ENCODE peak calls at places on chromosomes 12 and 14, in eight cellular contexts. O is GM12878, Q is upper lobe of left lung, M is GM23338, T is HCT116, I is HepG2, W is Panc1, F is K562. G is an unnamed sample.

GRCh38 chr14:56119221-56119967 is 1.2 kb downstream of the PELI2 start:
- ATAC-seq in F (peak), Q (peak), O (peak), W (peak), M (peak), I (peak), T (no peak), G (peak)

GRCh38 chr14:50775357-50775756 is 55.6 kb downstream of the NIN start:
- ATAC-seq in O (no peak), Q (no peak), W (no peak), T (peak), I (no peak), F (no peak), M (no peak), G (no peak)

GRCh38 chr12:67807808-67808207 is 159.3 kb downstream of the DYRK2 start:
- ATAC-seq in T (no peak), M (no peak), W (no peak), O (no peak), Q (peak), F (no peak), I (no peak), G (peak)

GRCh38 chr12:19546027-19546426 is 106.7 kb downstream of the AEBP2 start:
- ATAC-seq in M (no peak), T (no peak), W (no peak), Q (peak), I (no peak), O (no peak), F (no peak), G (peak)

GRCh38 chr12:55930771-55931316 is at the start of gene DGKA:
- ATAC-seq in O (peak), M (peak), W (peak), F (peak), T (peak), I (peak), Q (peak), G (no peak)

GRCh38 chr12:71014180-71014785 is 93.7 kb upstream of the PTPRR start:
- ATAC-seq in Q (peak), W (no peak), I (peak), O (no peak), T (peak), M (peak), F (peak), G (no peak)

GRCh38 chr12:92297932-92298681 is 152.5 kb upstream of the BTG1 start:
- ATAC-seq in F (no peak), W (no peak), I (no peak), O (peak), M (no peak), T (no peak), Q (peak), G (peak)

GRCh38 chr12:3725267-3726115 is 27.4 kb downstream of the CRACR2A start:
- ATAC-seq in M (no peak), W (no peak), F (no peak), I (no peak), O (no peak), Q (peak), T (no peak), G (no peak)

GRCh38 chr12:3668479-3669165 is 84.3 kb downstream of the CRACR2A start:
- ATAC-seq in F (no peak), M (no peak), Q (no peak), W (no peak), T (no peak), O (no peak), I (no peak), G (no peak)

GRCh38 chr14:76576047-76576741 is 185.1 kb upstream of the VASH1 start:
- ATAC-seq in I (no peak), W (no peak), Q (no peak), F (no peak), M (no peak), T (no peak), O (no peak), G (no peak)

GRCh38 chr14:59463773-59464650 is 1.2 kb downstream of the GPR135 start:
- ATAC-seq in O (peak), Q (peak), M (peak), I (peak), T (no peak), W (no peak), F (no peak), G (no peak)

GRCh38 chr14:102758087-102758486 is 19.2 kb upstream of the TRAF3 start:
- ATAC-seq in W (no peak), Q (no peak), F (no peak), I (no peak), M (no peak), T (no peak), O (peak), G (no peak)

GRCh38 chr14:31027847-31028246 is 1.7 kb upstream of the STRN3 start:
- ATAC-seq in M (no peak), T (no peak), Q (no peak), F (no peak), W (no peak), O (no peak), I (no peak), G (no peak)

GRCh38 chr12:105214670-105215375 is 21.2 kb downstream of the APPL2 start:
- ATAC-seq in M (no peak), Q (peak), F (no peak), O (no peak), I (peak), W (no peak), T (peak), G (no peak)

GRCh38 chr14:75711134-75711795 is 50.2 kb downstream of the TTLL5 start:
- ATAC-seq in M (peak), Q (peak), W (peak), I (peak), T (peak), F (peak), O (peak), G (peak)

GRCh38 chr14:60639677-60640076 is 9.6 kb downstream of the SIX1 start:
- ATAC-seq in F (no peak), O (no peak), I (no peak), T (no peak), M (no peak), Q (no peak), W (no peak), G (no peak)

GRCh38 chr12:98416845-98417244 is 98.5 kb upstream of the TMPO start:
- ATAC-seq in M (no peak), Q (peak), T (peak), I (peak), F (peak), O (peak), W (peak), G (no peak)

GRCh38 chr14:99784508-99784907 is 8.7 kb upstream of the EML1 start:
- ATAC-seq in M (no peak), F (no peak), I (peak), Q (no peak), W (no peak), O (no peak), T (no peak), G (no peak)

GRCh38 chr12:3933074-3933818 is 60.0 kb upstream of the PARP11 start:
- ATAC-seq in Q (no peak), I (no peak), F (no peak), T (no peak), O (no peak), M (no peak), W (no peak), G (no peak)

GRCh38 chr14:32354716-32355115 is 25.6 kb downstream of the AKAP6 start:
- ATAC-seq in W (no peak), I (peak), T (no peak), F (no peak), O (no peak), Q (no peak), M (no peak), G (no peak)

GRCh38 chr12:86264451-86265328 is 8.5 kb upstream of the MGAT4C start:
- ATAC-seq in T (no peak), Q (peak), M (peak), W (peak), O (no peak), I (peak), F (no peak), G (peak)

GRCh38 chr14:75905505-75905904 is 76.3 kb downstream of the TGFB3 start:
- ATAC-seq in T (no peak), O (no peak), I (no peak), Q (peak), F (no peak), W (no peak), M (no peak), G (no peak)

GRCh38 chr12:50951112-50951511 is 1.2 kb upstream of the HIGD1C start:
- ATAC-seq in Q (no peak), M (no peak), F (no peak), I (no peak), W (no peak), O (no peak), T (no peak), G (no peak)

GRCh38 chr14:41299924-41300323 is 306.8 kb upstream of the LRFN5 start:
- ATAC-seq in T (no peak), M (peak), F (no peak), Q (no peak), W (no peak), O (no peak), I (peak), G (no peak)

GRCh38 chr12:80625901-80626300 is 81.5 kb upstream of the MYF6 start:
- ATAC-seq in W (no peak), O (no peak), T (no peak), M (no peak), I (no peak), F (no peak), Q (no peak), G (no peak)

GRCh38 chr14:104011824-104012517 is 69.6 kb upstream of the RD3L start:
- ATAC-seq in W (no peak), F (no peak), I (no peak), T (no peak), O (no peak), M (no peak), Q (no peak), G (no peak)

GRCh38 chr12:29650371-29650770 is 133.4 kb downstream of the TMTC1 start:
- ATAC-seq in M (no peak), Q (no peak), F (no peak), W (no peak), I (no peak), O (no peak), T (no peak), G (no peak)

GRCh38 chr12:44875417-44875953 is 630 bp downstream of the NELL2 start:
- ATAC-seq in O (peak), T (no peak), W (peak), Q (peak), M (peak), I (peak), F (peak), G (no peak)

GRCh38 chr14:86115972-86116371 is 586.0 kb downstream of the FLRT2 start:
- ATAC-seq in O (no peak), T (no peak), F (no peak), Q (no peak), W (no peak), M (no peak), I (no peak), G (no peak)

GRCh38 chr12:132736378-132736777 is 25.3 kb downstream of the ANKLE2 start:
- ATAC-seq in I (no peak), F (no peak), O (no peak), Q (no peak), M (no peak), T (no peak), W (no peak), G (no peak)

GRCh38 chr12:132731574-132731973 is 20.9 kb downstream of the PGAM5 start:
- ATAC-seq in O (no peak), I (no peak), M (no peak), F (no peak), T (no peak), W (no peak), Q (no peak), G (no peak)

GRCh38 chr12:132735496-132735895 is 24.9 kb downstream of the PGAM5 start:
- ATAC-seq in W (no peak), M (no peak), F (no peak), T (peak), O (no peak), I (no peak), Q (no peak), G (no peak)

GRCh38 chr12:132736913-132737312 is 24.7 kb downstream of the ANKLE2 start:
- ATAC-seq in I (peak), Q (peak), O (no peak), W (no peak), F (no peak), M (no peak), T (no peak), G (no peak)

GRCh38 chr12:132734206-132734605 is 23.6 kb downstream of the PGAM5 start:
- ATAC-seq in Q (no peak), W (no peak), I (no peak), F (no peak), O (no peak), T (no peak), M (no peak), G (no peak)
- TF ChIP-seq POLR2AphosphoS5 in Q (no peak), W (no peak), I (no peak), F (no peak), O (no peak), T (no peak), M (no peak), G (no peak)

GRCh38 chr12:27905285-27906126 is 67.0 kb downstream of the PTHLH start:
- ATAC-seq in M (peak), F (no peak), I (no peak), O (no peak), T (no peak), Q (no peak), W (no peak), G (no peak)
- H3K27ac ChIP-seq in M (peak), F (no peak), I (no peak), O (no peak), T (no peak), Q (no peak), W (no peak), G (no peak)

DNA sequence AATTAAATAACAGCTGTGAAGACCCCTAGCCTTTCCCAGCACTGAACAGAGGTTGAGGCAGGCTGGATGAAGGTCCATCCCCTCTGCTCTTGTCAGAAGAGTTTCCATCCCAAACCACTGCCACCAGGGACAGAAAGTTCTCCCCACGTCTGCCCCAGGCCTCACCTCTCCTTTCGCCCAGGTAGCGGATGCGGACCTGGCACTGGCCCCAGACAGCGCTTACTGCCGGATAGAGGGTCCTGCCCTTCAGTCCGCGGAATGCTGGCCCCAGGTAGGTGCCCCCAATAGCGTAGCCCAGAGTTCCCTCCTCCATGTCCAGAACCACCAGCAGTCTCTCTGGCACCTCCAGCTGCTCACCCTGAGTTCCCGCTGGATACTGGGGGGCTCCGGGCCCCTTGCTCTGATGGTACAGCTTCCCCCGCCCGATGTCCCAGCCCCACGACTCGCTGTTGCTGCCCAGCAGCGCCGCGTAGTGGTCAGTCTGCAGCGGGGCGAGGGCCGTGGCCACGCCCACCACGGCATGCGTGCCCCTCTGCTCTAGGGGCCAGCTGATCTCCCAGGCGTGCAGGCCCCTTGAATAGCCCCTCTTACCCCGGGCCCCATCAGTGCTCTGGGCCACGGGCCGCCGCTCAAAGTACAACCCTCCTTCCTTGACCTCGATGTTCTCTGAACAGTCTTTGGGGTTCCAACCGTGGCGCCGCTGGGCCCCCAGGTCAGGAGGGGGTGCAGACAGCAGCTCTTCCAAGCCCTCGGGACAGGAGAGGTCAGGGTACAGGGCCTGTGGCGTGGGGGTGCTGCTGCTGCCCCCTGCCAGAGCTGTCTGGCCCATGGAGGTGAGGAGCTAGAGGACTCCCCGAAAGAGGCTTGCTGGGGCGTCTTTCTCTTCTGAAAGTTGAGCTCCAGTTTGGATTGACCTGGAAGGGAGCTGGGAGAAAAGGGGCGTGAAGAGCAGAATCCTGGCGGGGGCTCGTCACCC is 742 bp downstream of the SPSB2 start:
- ATAC-seq in I (peak), Q (peak), T (peak), F (peak), W (peak), O (peak), M (peak), G (peak)
- TF ChIP-seq POLR2AphosphoS5 in I (peak), Q (peak), T (peak), F (no peak), W (peak), O (peak), M (peak), G (peak)

GRCh38 chr12:108730337-108731104 is 797 bp downstream of the CORO1C start:
- ATAC-seq in W (peak), I (peak), M (peak), O (peak), T (peak), F (peak), Q (peak), G (peak)
- H3K27ac ChIP-seq in W (peak), I (peak), M (peak), O (peak), T (peak), F (peak), Q (peak), G (peak)

DNA sequence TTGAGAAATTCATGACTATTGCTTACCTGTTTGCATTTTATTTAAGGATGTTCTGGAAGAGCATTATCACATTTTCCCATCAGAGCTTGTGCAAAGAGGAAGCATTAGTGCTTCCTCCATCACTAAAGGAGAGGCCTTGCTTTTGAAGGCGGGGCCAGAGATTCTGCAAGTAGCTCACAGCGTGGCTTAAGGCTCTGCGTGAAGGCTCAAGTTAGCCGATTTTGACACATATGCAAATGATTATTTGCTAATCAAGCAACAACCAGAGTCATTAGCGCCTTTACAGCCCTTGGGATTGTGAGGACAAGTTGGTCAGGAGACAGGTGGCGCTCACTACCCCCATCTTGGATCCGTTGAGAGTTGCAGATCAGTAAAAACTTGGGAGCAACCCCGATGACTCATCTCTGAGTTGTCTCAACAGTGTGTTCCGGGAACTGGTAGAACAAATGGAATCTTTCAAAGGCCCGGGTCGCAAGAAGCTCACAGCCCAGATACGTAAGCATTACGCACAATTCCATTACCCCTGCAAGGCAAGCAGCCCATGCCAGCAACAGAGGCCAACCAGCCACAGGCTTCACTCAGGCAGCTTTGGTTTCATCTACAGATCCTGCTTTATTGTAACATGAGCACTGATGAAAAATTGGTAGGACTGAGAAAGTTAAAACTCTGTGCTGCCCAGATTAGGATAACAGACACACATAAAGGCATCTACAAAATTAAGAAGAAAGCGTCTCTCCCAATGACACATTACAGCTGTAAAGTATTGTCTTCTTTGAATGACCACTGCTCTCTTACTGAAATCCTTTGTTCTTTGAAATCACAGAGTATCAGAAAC is 34.9 kb upstream of the SPTSSA start:
- ATAC-seq in T (peak), W (peak), O (no peak), M (peak), F (peak), Q (peak), I (peak), G (peak)
- TF ChIP-seq POLR2AphosphoS5 in T (peak), W (peak), O (no peak), M (no peak), F (no peak), Q (peak), I (no peak), G (peak)

DNA sequence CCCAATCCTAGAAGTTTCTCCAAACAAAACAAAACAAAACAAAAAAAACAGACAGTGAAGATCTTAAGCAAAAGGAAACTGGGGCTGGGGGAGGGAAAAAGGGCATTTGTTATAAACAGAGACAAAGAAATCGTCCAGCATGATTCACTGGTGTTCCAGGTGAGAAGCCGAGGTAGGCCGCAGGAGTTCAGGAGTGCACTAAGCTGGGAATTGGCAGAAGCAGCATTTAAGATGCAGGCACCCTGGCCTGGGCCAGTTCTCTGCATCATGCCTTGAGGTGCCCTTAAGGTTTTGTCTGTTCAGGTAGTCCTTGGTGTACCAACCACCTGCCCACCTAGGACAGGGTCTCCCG is 11.2 kb downstream of the TBX3 start:
- ATAC-seq in T (no peak), W (no peak), I (no peak), O (no peak), F (no peak), Q (no peak), M (no peak), G (no peak)
- H3K27ac ChIP-seq in T (no peak), W (no peak), I (no peak), O (no peak), F (no peak), Q (peak), M (no peak), G (no peak)

GRCh38 chr14:68612049-68612448 is 180.8 kb downstream of the ZFP36L1 start:
- ATAC-seq in F (no peak), O (no peak), T (no peak), I (no peak), W (no peak), M (no peak), Q (peak), G (peak)

GRCh38 chr14:68610251-68610793 is 182.5 kb downstream of the ZFP36L1 start:
- ATAC-seq in O (no peak), W (no peak), M (peak), Q (no peak), F (peak), I (peak), T (peak), G (no peak)

GRCh38 chr14:68609012-68609411 is 183.9 kb downstream of the ZFP36L1 start:
- ATAC-seq in M (no peak), Q (no peak), O (no peak), I (peak), F (no peak), T (no peak), W (no peak), G (no peak)

GRCh38 chr14:68608235-68608962 is 184.5 kb downstream of the ZFP36L1 start:
- ATAC-seq in W (peak), I (peak), F (no peak), O (no peak), M (peak), Q (peak), T (no peak), G (peak)

DNA sequence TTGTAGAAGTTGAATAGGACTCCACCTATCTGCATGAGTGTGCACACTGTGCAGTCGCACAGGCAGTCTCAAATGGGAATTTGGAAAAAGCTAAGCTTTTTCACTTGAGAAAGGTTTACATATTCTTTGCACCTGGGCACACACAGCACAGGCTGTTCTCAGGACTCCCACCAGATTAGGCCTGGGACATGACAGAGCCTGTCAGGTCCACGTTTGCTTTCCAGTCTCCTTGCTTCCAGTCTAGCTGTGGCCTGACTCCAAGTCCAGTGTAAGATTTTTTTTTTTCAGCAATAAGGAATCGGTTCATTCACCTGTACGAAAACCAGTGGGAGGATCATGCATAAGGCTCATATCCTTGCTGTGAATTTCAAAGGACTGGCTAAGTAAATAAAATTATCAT is 181.3 kb downstream of the ZFP36L1 start:
- ATAC-seq in T (no peak), W (no peak), Q (no peak), O (no peak), I (no peak), M (no peak), F (no peak), G (no peak)
- TF ChIP-seq POLR2AphosphoS5 in T (no peak), W (no peak), Q (no peak), O (no peak), I (no peak), M (no peak), F (no peak), G (no peak)

G was measured in gastroesophageal sphincter.